ENCODE peak calls at places on chromosomes 2 and 18, in four cellular contexts. M is HCT116, F is K562, C is H1. Y is an unnamed sample.

GRCh38 chr2:5926896-5927512 is 234.8 kb downstream of the SOX11 start:
- DNase-seq in M (no peak), F (no peak), C (no peak), Y (no peak)

GRCh38 chr2:196336715-196337617 is 165.6 kb upstream of the STK17B start:
- DNase-seq in M (no peak), F (peak), C (no peak), Y (peak)

GRCh38 chr2:71545572-71546274 is 92.4 kb downstream of the DYSF start:
- DNase-seq in M (peak), F (peak), C (peak), Y (peak)

GRCh38 chr2:38266382-38267051 is 110.6 kb downstream of the ATL2 start:
- DNase-seq in M (no peak), F (no peak), C (no peak), Y (no peak)

GRCh38 chr2:25650249-25650648 is 23.1 kb downstream of the DTNB start:
- DNase-seq in M (no peak), F (no peak), C (no peak), Y (no peak)

GRCh38 chr2:7639476-7639875 is 722.3 kb downstream of the RNF144A start:
- DNase-seq in M (no peak), F (no peak), C (no peak), Y (no peak)

GRCh38 chr2:85183481-85183880 is 50.3 kb downstream of the TCF7L1 start:
- DNase-seq in M (no peak), F (no peak), C (no peak), Y (no peak)

GRCh38 chr2:186365406-186365805 is 120.7 kb upstream of the ZC3H15 start:
- DNase-seq in M (no peak), F (no peak), C (no peak), Y (no peak)

GRCh38 chr2:24739355-24740025 is 53.7 kb downstream of the PTRHD1 start:
- DNase-seq in M (no peak), F (no peak), C (no peak), Y (no peak)

GRCh38 chr2:174266288-174266687 is 18.0 kb upstream of the OLA1 start:
- DNase-seq in M (no peak), F (no peak), C (no peak), Y (no peak)

GRCh38 chr2:97788986-97789644 is 75.7 kb downstream of the ZAP70 start:
- DNase-seq in M (no peak), F (no peak), C (no peak), Y (no peak)

GRCh38 chr2:240919786-240920782 is 13.9 kb downstream of the CROCC2 start:
- DNase-seq in M (no peak), F (no peak), C (peak), Y (no peak)

GRCh38 chr2:201715459-201715858 is 17.0 kb upstream of the MPP4 start:
- DNase-seq in M (no peak), F (no peak), C (no peak), Y (no peak)

GRCh38 chr2:176856645-176857044 is 355.9 kb upstream of the HNRNPA3 start:
- DNase-seq in M (no peak), F (no peak), C (no peak), Y (no peak)

GRCh38 chr2:201969241-201969937 is 64.3 kb upstream of the FZD7 start:
- DNase-seq in M (no peak), F (no peak), C (no peak), Y (no peak)

GRCh38 chr2:231800493-231801091 is 14.3 kb downstream of the COPS7B start:
- DNase-seq in M (peak), F (peak), C (peak), Y (peak)

GRCh38 chr18:67961701-67962440 is 445.4 kb upstream of the DSEL start:
- DNase-seq in M (no peak), F (no peak), C (no peak), Y (no peak)

GRCh38 chr2:180203972-180204371 is 196.9 kb upstream of the CWC22 start:
- DNase-seq in M (no peak), F (no peak), C (no peak), Y (no peak)

GRCh38 chr2:133886735-133887675 is 318.7 kb upstream of the NCKAP5 start:
- DNase-seq in M (peak), F (peak), C (peak), Y (peak)

GRCh38 chr2:62524293-62524941 is 18.4 kb upstream of the TMEM17 start:
- DNase-seq in M (no peak), F (no peak), C (no peak), Y (peak)

GRCh38 chr2:185736210-185736609 is 2.4 kb upstream of the FSIP2 start:
- DNase-seq in M (no peak), F (no peak), C (no peak), Y (no peak)

GRCh38 chr2:227297052-227297451 is 28.0 kb upstream of the MFF start:
- DNase-seq in M (no peak), F (no peak), C (no peak), Y (no peak)

GRCh38 chr2:64523667-64524603 is at the start of gene AFTPH:
- DNase-seq in M (peak), F (peak), C (peak), Y (peak)
- TF ChIP-seq POLR2A in M (peak), F (peak), C (peak), Y (peak)

DNA sequence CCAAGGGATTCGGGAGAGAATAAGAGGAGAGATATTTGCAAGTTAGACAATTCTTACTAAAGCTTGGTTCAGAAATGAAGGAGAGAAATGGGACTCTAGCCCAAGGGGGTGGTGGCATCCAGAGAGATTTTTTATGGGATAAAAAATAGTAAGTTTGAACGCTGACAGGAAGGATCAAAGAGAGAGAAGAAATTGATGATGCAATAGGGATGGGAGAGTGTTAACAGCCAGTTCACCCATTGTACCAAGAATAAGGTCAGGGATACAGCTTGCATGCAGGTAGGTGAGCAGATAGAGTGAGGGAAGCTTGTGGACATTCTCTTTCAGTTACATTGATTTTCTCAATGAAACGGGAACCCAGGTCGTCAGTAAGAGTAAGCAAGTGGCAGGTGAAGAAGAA is 1.2 kb upstream of the ARHGAP25 start:
- DNase-seq in M (no peak), F (no peak), C (no peak), Y (no peak)
- H3K4me3 ChIP-seq in M (no peak), F (no peak), C (no peak), Y (no peak)

DNA sequence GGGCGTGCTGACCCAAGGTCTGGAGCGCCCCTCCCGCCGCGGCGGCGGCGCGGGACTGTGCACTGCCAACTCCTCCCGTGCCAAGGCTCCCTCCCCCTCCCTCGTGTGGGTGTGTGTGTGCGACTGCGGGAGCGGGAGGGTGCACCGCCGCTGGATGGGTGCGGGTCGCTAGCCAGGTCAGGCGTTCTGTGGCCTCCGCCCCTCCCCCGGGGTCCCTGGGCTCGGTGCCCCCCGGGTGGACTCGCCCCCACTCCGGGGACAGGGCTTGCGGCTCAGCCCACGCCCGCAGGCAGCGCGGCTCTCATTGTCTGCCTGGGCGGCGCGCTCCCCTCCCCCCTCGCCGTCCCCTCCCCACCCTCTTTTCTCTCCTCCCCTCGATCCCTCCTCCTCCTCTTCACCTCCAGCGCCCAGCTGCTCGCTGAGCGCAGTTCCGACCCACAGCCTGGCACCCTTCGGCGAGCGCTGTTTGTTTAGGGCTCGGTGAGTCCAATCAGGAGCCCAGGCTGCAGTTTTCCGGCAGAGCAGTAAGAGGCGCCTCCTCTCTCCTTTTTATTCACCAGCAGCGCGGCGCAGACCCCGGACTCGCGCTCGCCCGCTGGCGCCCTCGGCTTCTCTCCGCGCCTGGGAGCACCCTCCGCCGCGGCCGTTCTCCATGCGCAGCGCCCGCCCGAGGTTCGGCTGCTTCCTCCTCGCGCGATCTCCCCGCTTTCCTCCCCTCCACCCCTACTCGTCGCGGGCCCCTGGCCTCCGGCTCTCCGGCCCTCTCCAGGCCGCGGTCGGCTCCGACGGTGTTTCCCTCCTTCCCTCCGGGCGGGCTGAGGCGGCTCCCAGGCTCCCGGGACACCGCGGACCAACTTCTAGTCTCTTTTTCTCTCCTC is at the start of gene GATA6:
- DNase-seq in M (peak), F (peak), C (peak), Y (peak)
- TF ChIP-seq EZH2 in M (no peak), F (no peak), C (no peak), Y (no peak)

DNA sequence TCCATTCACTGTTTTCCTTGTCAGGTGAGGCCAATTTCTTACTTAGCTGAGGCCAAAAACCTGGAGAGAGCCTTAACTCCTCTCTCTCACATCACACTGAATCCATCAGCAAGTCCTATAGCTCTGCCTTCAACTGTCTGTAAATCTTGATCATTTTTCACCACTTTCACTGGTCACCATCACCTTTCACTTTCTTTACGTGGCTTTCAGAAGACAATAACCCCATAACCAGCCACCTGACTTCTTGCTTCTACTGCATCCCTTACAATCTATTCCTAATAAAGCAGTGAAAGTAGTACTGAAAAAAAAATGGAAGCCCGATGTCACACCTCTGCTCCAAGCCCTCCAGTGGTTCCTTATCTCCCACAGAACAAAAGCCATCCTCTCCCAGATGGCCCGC is 7.7 kb downstream of the LOXL3 start:
- DNase-seq in M (no peak), F (no peak), C (no peak), Y (no peak)
- TF ChIP-seq POLR2A in M (no peak), F (no peak), C (no peak), Y (no peak)

GRCh38 chr2:14352067-14352466 is 280.4 kb upstream of the LRATD1 start:
- DNase-seq in M (no peak), F (no peak), C (no peak), Y (no peak)
- H3K4me3 ChIP-seq in M (no peak), F (no peak), C (no peak), Y (no peak)

GRCh38 chr2:233974530-233975071 is 57.4 kb downstream of the TRPM8 start:
- DNase-seq in M (peak), F (peak), C (no peak), Y (peak)

GRCh38 chr2:233976087-233976486 is 58.9 kb downstream of the TRPM8 start:
- DNase-seq in M (no peak), F (no peak), C (no peak), Y (no peak)

GRCh38 chr2:233976690-233977294 is 59.6 kb downstream of the TRPM8 start:
- DNase-seq in M (peak), F (peak), C (no peak), Y (peak)

GRCh38 chr2:233973786-233974185 is 56.6 kb downstream of the TRPM8 start:
- DNase-seq in M (no peak), F (no peak), C (no peak), Y (no peak)

DNA sequence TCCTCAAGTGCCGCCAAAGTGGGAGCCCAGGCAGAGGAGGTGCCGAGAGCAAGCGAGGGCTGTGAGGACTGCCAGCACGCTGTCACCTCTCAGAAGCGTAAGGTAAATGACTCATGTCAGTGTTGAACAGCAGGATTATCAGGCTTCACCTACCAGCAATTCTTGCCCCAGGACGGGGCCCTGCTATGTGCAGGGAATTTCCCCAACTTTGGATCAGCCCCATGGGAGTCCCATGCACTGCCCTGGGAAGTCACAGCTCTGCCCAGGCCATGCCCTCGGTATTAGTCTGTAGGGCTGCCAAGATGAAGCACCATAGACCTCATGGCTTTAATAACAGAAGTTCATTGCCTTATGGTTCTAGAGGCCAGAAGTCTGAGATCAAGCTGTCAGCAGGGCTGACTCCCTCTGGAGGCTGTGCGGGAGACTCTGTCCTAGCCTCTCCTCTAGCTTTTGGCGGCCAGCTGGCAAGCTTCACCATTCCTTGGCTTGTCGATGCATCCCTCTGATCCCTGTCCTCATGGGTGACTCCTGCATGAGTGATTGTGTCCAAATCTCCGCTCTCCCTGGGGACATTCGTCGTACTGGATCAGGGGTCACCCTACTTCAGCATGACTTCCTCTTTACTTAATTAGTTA is 55.9 kb downstream of the TRPM8 start:
- DNase-seq in M (no peak), F (no peak), C (no peak), Y (no peak)
- TF ChIP-seq EZH2 in M (no peak), F (no peak), C (no peak), Y (no peak)

DNA sequence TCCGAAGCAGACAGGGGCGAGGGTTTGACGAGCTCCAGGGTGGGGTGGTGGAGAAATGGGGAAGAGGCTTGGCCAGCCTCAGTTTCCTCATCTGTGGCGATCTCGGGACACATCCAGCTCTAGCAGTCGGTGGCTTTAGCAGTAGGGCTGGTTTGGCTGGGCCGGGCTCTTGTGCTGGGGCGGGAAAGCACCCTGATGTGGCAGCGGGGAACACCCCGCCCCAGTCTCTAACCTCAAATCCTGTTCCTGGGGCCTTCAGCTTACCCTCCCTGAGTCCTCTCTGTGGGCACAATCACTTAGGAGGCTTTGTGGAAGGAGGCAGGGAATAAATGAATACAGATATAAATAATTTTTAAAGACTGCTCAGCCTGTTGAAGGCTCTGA is 26.5 kb upstream of the MCFD2 start:
- DNase-seq in M (no peak), F (peak), C (no peak), Y (peak)
- TF ChIP-seq POLR2A in M (no peak), F (no peak), C (no peak), Y (no peak)